ENCODE peak calls at places on chromosomes 2 and 18, in four cellular contexts. D is GM12878, N is H1, S is HepG2. J is an unnamed sample.
A peak's percentile ranks its signal among the peaks of the same experiment; 100 is the strongest.

GRCh38 chr2:17571681-17572080 is 31.2 kb downstream of the VSNL1 start:
- DNase-seq in D (no peak), N (no peak), S (no peak), J (no peak)

GRCh38 chr2:5330961-5331360 is 361.2 kb upstream of the SOX11 start:
- DNase-seq in D (no peak), N (no peak), S (no peak), J (no peak)

GRCh38 chr2:187475499-187476248 is 27.6 kb upstream of the CALCRL start:
- DNase-seq in D (no peak), N (no peak), S (no peak), J (no peak)

GRCh38 chr2:65991332-65991731 is 443.6 kb upstream of the MEIS1 start:
- DNase-seq in D (no peak), N (no peak), S (no peak), J (no peak)

GRCh38 chr2:28678175-28678855 is 73.3 kb upstream of the PPP1CB start:
- DNase-seq in D (no peak), N (no peak), S (no peak), J (no peak)

GRCh38 chr2:75523313-75524275 is 37.1 kb downstream of the EVA1A start:
- DNase-seq in D (peak; percentile 44), N (no peak), S (peak; percentile 100), J (no peak)

GRCh38 chr2:229815342-229815741 is 101.0 kb upstream of the DNER start:
- DNase-seq in D (no peak), N (no peak), S (no peak), J (no peak)

GRCh38 chr18:35178260-35178659 is 62.6 kb upstream of the ZNF397 start:
- DNase-seq in D (no peak), N (no peak), S (no peak), J (no peak)

GRCh38 chr2:177763532-177764265 is 308.9 kb downstream of the PDE11A start:
- DNase-seq in D (no peak), N (peak; percentile 31), S (peak; percentile 70), J (peak; percentile 87)

GRCh38 chr18:51195086-51195601 is 2.3 kb downstream of the MEX3C start:
- DNase-seq in D (no peak), N (no peak), S (no peak), J (no peak)

GRCh38 chr2:110768591-110768990 is 36.2 kb downstream of the ACOXL start:
- DNase-seq in D (no peak), N (no peak), S (peak; percentile 83), J (no peak)

GRCh38 chr2:190574169-190574568 is 39.6 kb upstream of the NEMP2 start:
- DNase-seq in D (no peak), N (no peak), S (no peak), J (no peak)

GRCh38 chr18:49459404-49460171 is 857 bp downstream of the DYM start:
- DNase-seq in D (no peak), N (no peak), S (no peak), J (peak; percentile 19)

GRCh38 chr18:77080283-77080682 is 52.3 kb downstream of the MBP start:
- DNase-seq in D (peak; percentile 62), N (no peak), S (no peak), J (no peak)

GRCh38 chr18:77079088-77079487 is 53.5 kb downstream of the MBP start:
- DNase-seq in D (no peak), N (no peak), S (no peak), J (no peak)

GRCh38 chr18:77081387-77081773 is 51.2 kb downstream of the MBP start:
- DNase-seq in D (no peak), N (no peak), S (no peak), J (no peak)

GRCh38 chr18:77084757-77085035 is 47.9 kb downstream of the MBP start:
- DNase-seq in D (no peak), N (no peak), S (no peak), J (no peak)

GRCh38 chr18:77082316-77082715 is 50.3 kb downstream of the MBP start:
- DNase-seq in D (no peak), N (no peak), S (no peak), J (no peak)
- TF ChIP-seq BRCA1 in D (no peak), N (no peak), S (no peak), J (no peak)

GRCh38 chr2:176156959-176157498 is at the start of gene HOXD3:
- DNase-seq in D (no peak), N (no peak), S (no peak), J (no peak)
- TF ChIP-seq EZH2 in D (no peak), N (no peak), S (no peak), J (no peak)

GRCh38 chr2:74205586-74205985 is 7.2 kb downstream of the MTHFD2 start:
- DNase-seq in D (no peak), N (no peak), S (no peak), J (no peak)
- TF ChIP-seq BRCA1 in D (no peak), N (no peak), S (no peak), J (no peak)

GRCh38 chr18:59266459-59266858 is 6.8 kb downstream of the RAX start:
- DNase-seq in D (no peak), N (no peak), S (no peak), J (no peak)

GRCh38 chr18:59266876-59267510 is 6.3 kb downstream of the RAX start:
- DNase-seq in D (no peak), N (no peak), S (no peak), J (no peak)

GRCh38 chr18:59265246-59266018 is 7.8 kb downstream of the RAX start:
- DNase-seq in D (no peak), N (no peak), S (no peak), J (peak; percentile 65)

GRCh38 chr18:59264651-59265245 is 8.5 kb downstream of the RAX start:
- DNase-seq in D (no peak), N (no peak), S (no peak), J (no peak)

DNA sequence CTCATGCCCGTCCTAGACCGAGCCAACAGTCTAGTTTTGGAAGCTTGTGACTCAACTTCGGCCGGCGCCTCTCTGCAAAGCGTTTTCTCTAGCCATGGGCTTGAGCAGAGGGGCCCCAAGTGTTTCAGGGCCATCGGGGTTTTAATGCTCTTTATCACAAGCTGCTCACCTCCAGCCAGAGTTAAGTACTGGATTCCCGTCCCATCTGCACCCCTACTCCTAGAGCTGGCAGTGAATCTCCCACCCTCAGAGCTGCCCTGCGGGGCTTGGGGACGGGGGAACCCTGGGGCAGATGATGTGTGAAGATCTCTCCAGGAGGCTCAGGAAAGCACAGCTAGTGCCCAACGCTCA is 7.3 kb downstream of the RAX start:
- DNase-seq in D (no peak), N (no peak), S (no peak), J (no peak)
- TF ChIP-seq EZH2 in D (no peak), N (no peak), S (no peak), J (no peak)

GRCh38 chr2:241300000-241300399 is 15.5 kb downstream of the HDLBP start:
- DNase-seq in D (no peak), N (no peak), S (no peak), J (peak; percentile 34)
- TF ChIP-seq BRCA1 in D (no peak), N (no peak), S (no peak), J (no peak)